ENCODE peak calls at places on chromosomes 12 and 14, in ten cellular contexts. One of them, this sample, is unnamed.

GRCh38 chr12:2876431-2877046 is 435 bp downstream of the FOXM1 start:
- DNase-seq in K562: peak
- DNase-seq in activated B cell treated with CpG ODN at 0.5 μM for 24 hours: no peak
- DNase-seq in astrocyte of the spinal cord: peak
- DNase-seq in pancreas: no peak
- DNase-seq in WTC11: no peak
- DNase-seq in AG04449: no peak
- DNase-seq in thyroid gland: no peak
- DNase-seq in HL-60: no peak
- DNase-seq in CD4-positive, alpha-beta T cell: no peak
- DNase-seq in this sample: no peak

GRCh38 chr14:92105073-92105844 is 1.1 kb downstream of the ATXN3 start:
- DNase-seq in K562: no peak
- DNase-seq in activated B cell treated with CpG ODN at 0.5 μM for 24 hours: no peak
- DNase-seq in astrocyte of the spinal cord: no peak
- DNase-seq in pancreas: no peak
- DNase-seq in WTC11: no peak
- DNase-seq in AG04449: no peak
- DNase-seq in thyroid gland: peak
- DNase-seq in HL-60: no peak
- DNase-seq in CD4-positive, alpha-beta T cell: no peak
- DNase-seq in this sample: no peak

GRCh38 chr12:108350511-108350910 is 11.4 kb upstream of the CMKLR1 start:
- DNase-seq in K562: no peak
- DNase-seq in activated B cell treated with CpG ODN at 0.5 μM for 24 hours: no peak
- DNase-seq in astrocyte of the spinal cord: no peak
- DNase-seq in pancreas: no peak
- DNase-seq in WTC11: no peak
- DNase-seq in AG04449: no peak
- DNase-seq in thyroid gland: no peak
- DNase-seq in HL-60: no peak
- DNase-seq in CD4-positive, alpha-beta T cell: no peak
- DNase-seq in this sample: no peak

GRCh38 chr14:26138764-26139445 is 458.9 kb downstream of the NOVA1 start:
- DNase-seq in K562: no peak
- DNase-seq in activated B cell treated with CpG ODN at 0.5 μM for 24 hours: no peak
- DNase-seq in astrocyte of the spinal cord: peak
- DNase-seq in pancreas: no peak
- DNase-seq in WTC11: no peak
- DNase-seq in AG04449: no peak
- DNase-seq in thyroid gland: no peak
- DNase-seq in HL-60: no peak
- DNase-seq in CD4-positive, alpha-beta T cell: no peak
- DNase-seq in this sample: no peak

GRCh38 chr14:91269076-91269991 is 24.8 kb upstream of the GPR68 start:
- DNase-seq in K562: no peak
- DNase-seq in activated B cell treated with CpG ODN at 0.5 μM for 24 hours: no peak
- DNase-seq in astrocyte of the spinal cord: no peak
- DNase-seq in pancreas: no peak
- DNase-seq in WTC11: no peak
- DNase-seq in AG04449: no peak
- DNase-seq in thyroid gland: no peak
- DNase-seq in HL-60: no peak
- DNase-seq in CD4-positive, alpha-beta T cell: no peak
- DNase-seq in this sample: no peak

GRCh38 chr12:128337456-128338160 is 70.6 kb downstream of the TMEM132C start:
- DNase-seq in K562: no peak
- DNase-seq in activated B cell treated with CpG ODN at 0.5 μM for 24 hours: no peak
- DNase-seq in astrocyte of the spinal cord: no peak
- DNase-seq in pancreas: no peak
- DNase-seq in WTC11: no peak
- DNase-seq in AG04449: no peak
- DNase-seq in thyroid gland: no peak
- DNase-seq in HL-60: no peak
- DNase-seq in CD4-positive, alpha-beta T cell: no peak
- DNase-seq in this sample: no peak

GRCh38 chr12:9064201-9064814 is 51.4 kb downstream of the A2M start:
- DNase-seq in K562: no peak
- DNase-seq in activated B cell treated with CpG ODN at 0.5 μM for 24 hours: peak
- DNase-seq in astrocyte of the spinal cord: peak
- DNase-seq in pancreas: peak
- DNase-seq in WTC11: peak
- DNase-seq in AG04449: no peak
- DNase-seq in thyroid gland: peak
- DNase-seq in HL-60: peak
- DNase-seq in CD4-positive, alpha-beta T cell: peak
- DNase-seq in this sample: peak

GRCh38 chr12:54628186-54628846 is 6.4 kb downstream of the LACRT start:
- DNase-seq in K562: no peak
- DNase-seq in activated B cell treated with CpG ODN at 0.5 μM for 24 hours: no peak
- DNase-seq in astrocyte of the spinal cord: no peak
- DNase-seq in pancreas: no peak
- DNase-seq in WTC11: no peak
- DNase-seq in AG04449: no peak
- DNase-seq in thyroid gland: no peak
- DNase-seq in HL-60: no peak
- DNase-seq in CD4-positive, alpha-beta T cell: no peak
- DNase-seq in this sample: no peak

GRCh38 chr12:1592444-1593231 is 1.7 kb downstream of the FBXL14 start:
- DNase-seq in K562: peak
- DNase-seq in activated B cell treated with CpG ODN at 0.5 μM for 24 hours: peak
- DNase-seq in astrocyte of the spinal cord: peak
- DNase-seq in pancreas: peak
- DNase-seq in WTC11: peak
- DNase-seq in AG04449: no peak
- DNase-seq in thyroid gland: peak
- DNase-seq in HL-60: no peak
- DNase-seq in CD4-positive, alpha-beta T cell: peak
- DNase-seq in this sample: peak

GRCh38 chr14:24052656-24053547 is 1.1 kb downstream of the CARMIL3 start:
- DNase-seq in K562: no peak
- DNase-seq in activated B cell treated with CpG ODN at 0.5 μM for 24 hours: no peak
- DNase-seq in astrocyte of the spinal cord: no peak
- DNase-seq in pancreas: no peak
- DNase-seq in WTC11: no peak
- DNase-seq in AG04449: no peak
- DNase-seq in thyroid gland: no peak
- DNase-seq in HL-60: no peak
- DNase-seq in CD4-positive, alpha-beta T cell: no peak
- DNase-seq in this sample: no peak

GRCh38 chr12:72084061-72084460 is 145.4 kb downstream of the TPH2 start:
- DNase-seq in K562: no peak
- DNase-seq in activated B cell treated with CpG ODN at 0.5 μM for 24 hours: no peak
- DNase-seq in astrocyte of the spinal cord: no peak
- DNase-seq in pancreas: no peak
- DNase-seq in WTC11: no peak
- DNase-seq in AG04449: no peak
- DNase-seq in thyroid gland: no peak
- DNase-seq in HL-60: no peak
- DNase-seq in CD4-positive, alpha-beta T cell: no peak
- DNase-seq in this sample: no peak

GRCh38 chr14:45222485-45223262 is 30.3 kb downstream of the MIS18BP1 start:
- DNase-seq in K562: no peak
- DNase-seq in activated B cell treated with CpG ODN at 0.5 μM for 24 hours: no peak
- DNase-seq in astrocyte of the spinal cord: no peak
- DNase-seq in pancreas: no peak
- DNase-seq in WTC11: no peak
- DNase-seq in AG04449: no peak
- DNase-seq in thyroid gland: no peak
- DNase-seq in HL-60: no peak
- DNase-seq in CD4-positive, alpha-beta T cell: no peak
- DNase-seq in this sample: no peak

DNA sequence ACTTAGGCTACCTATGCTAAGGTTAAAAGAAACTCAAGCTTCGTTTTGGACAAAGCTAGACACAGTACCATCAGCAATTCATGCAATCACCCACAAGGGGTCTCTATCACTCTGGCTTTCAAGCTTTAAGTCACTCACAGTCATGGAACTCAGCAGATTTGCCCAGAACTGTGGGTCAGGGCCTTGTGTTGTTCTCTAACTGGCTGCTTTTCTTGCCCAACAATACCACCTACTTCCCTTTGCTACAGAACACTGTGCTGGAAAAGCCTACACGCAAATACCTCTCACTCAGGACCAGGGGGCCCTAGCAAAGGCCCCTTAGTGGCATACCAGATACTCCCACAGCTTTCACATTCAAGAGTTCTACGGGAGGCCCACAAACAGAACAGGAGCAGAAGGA is 9.1 kb downstream of the NEMP1 start:
- DNase-seq in K562: peak
- DNase-seq in activated B cell treated with CpG ODN at 0.5 μM for 24 hours: peak
- DNase-seq in astrocyte of the spinal cord: peak
- DNase-seq in pancreas: no peak
- DNase-seq in WTC11: peak
- DNase-seq in AG04449: no peak
- DNase-seq in thyroid gland: peak
- DNase-seq in HL-60: peak
- DNase-seq in CD4-positive, alpha-beta T cell: peak
- DNase-seq in this sample: peak
- TF ChIP-seq CTCF in K562: peak
- TF ChIP-seq CTCF in activated B cell treated with CpG ODN at 0.5 μM for 24 hours: peak
- TF ChIP-seq CTCF in astrocyte of the spinal cord: peak
- TF ChIP-seq CTCF in pancreas: peak
- TF ChIP-seq CTCF in WTC11: peak
- TF ChIP-seq CTCF in AG04449: peak
- TF ChIP-seq CTCF in thyroid gland: peak
- TF ChIP-seq CTCF in HL-60: peak
- TF ChIP-seq CTCF in CD4-positive, alpha-beta T cell: peak
- TF ChIP-seq CTCF in this sample: peak

GRCh38 chr14:46488374-46488773 is 163.2 kb downstream of the RPL10L start:
- DNase-seq in K562: no peak
- DNase-seq in activated B cell treated with CpG ODN at 0.5 μM for 24 hours: no peak
- DNase-seq in astrocyte of the spinal cord: no peak
- DNase-seq in pancreas: no peak
- DNase-seq in WTC11: no peak
- DNase-seq in AG04449: no peak
- DNase-seq in thyroid gland: no peak
- DNase-seq in HL-60: no peak
- DNase-seq in CD4-positive, alpha-beta T cell: no peak
- DNase-seq in this sample: no peak

GRCh38 chr14:46487582-46488350 is 163.8 kb downstream of the RPL10L start:
- DNase-seq in K562: no peak
- DNase-seq in activated B cell treated with CpG ODN at 0.5 μM for 24 hours: no peak
- DNase-seq in astrocyte of the spinal cord: no peak
- DNase-seq in pancreas: no peak
- DNase-seq in WTC11: no peak
- DNase-seq in AG04449: no peak
- DNase-seq in thyroid gland: no peak
- DNase-seq in HL-60: no peak
- DNase-seq in CD4-positive, alpha-beta T cell: no peak
- DNase-seq in this sample: no peak

GRCh38 chr14:46490150-46490769 is 161.3 kb downstream of the RPL10L start:
- DNase-seq in K562: no peak
- DNase-seq in activated B cell treated with CpG ODN at 0.5 μM for 24 hours: no peak
- DNase-seq in astrocyte of the spinal cord: no peak
- DNase-seq in pancreas: no peak
- DNase-seq in WTC11: peak
- DNase-seq in AG04449: no peak
- DNase-seq in thyroid gland: no peak
- DNase-seq in HL-60: no peak
- DNase-seq in CD4-positive, alpha-beta T cell: no peak
- DNase-seq in this sample: no peak
- TF ChIP-seq CTCF in K562: no peak
- TF ChIP-seq CTCF in activated B cell treated with CpG ODN at 0.5 μM for 24 hours: no peak
- TF ChIP-seq CTCF in astrocyte of the spinal cord: peak
- TF ChIP-seq CTCF in pancreas: no peak
- TF ChIP-seq CTCF in WTC11: no peak
- TF ChIP-seq CTCF in AG04449: no peak
- TF ChIP-seq CTCF in thyroid gland: no peak
- TF ChIP-seq CTCF in HL-60: no peak
- TF ChIP-seq CTCF in CD4-positive, alpha-beta T cell: no peak
- TF ChIP-seq CTCF in this sample: no peak

GRCh38 chr12:31589896-31590729 is 823 bp downstream of the DENND5B start:
- DNase-seq in K562: peak
- DNase-seq in activated B cell treated with CpG ODN at 0.5 μM for 24 hours: peak
- DNase-seq in astrocyte of the spinal cord: peak
- DNase-seq in pancreas: peak
- DNase-seq in WTC11: peak
- DNase-seq in AG04449: no peak
- DNase-seq in thyroid gland: peak
- DNase-seq in HL-60: peak
- DNase-seq in CD4-positive, alpha-beta T cell: no peak
- DNase-seq in this sample: peak
- TF ChIP-seq CTCF in K562: no peak
- TF ChIP-seq CTCF in activated B cell treated with CpG ODN at 0.5 μM for 24 hours: no peak
- TF ChIP-seq CTCF in astrocyte of the spinal cord: no peak
- TF ChIP-seq CTCF in pancreas: no peak
- TF ChIP-seq CTCF in WTC11: no peak
- TF ChIP-seq CTCF in AG04449: no peak
- TF ChIP-seq CTCF in thyroid gland: no peak
- TF ChIP-seq CTCF in HL-60: no peak
- TF ChIP-seq CTCF in CD4-positive, alpha-beta T cell: no peak
- TF ChIP-seq CTCF in this sample: no peak

GRCh38 chr12:30968211-30968610 is 41.7 kb downstream of the TSPAN11 start:
- DNase-seq in K562: no peak
- DNase-seq in activated B cell treated with CpG ODN at 0.5 μM for 24 hours: no peak
- DNase-seq in astrocyte of the spinal cord: no peak
- DNase-seq in pancreas: no peak
- DNase-seq in WTC11: no peak
- DNase-seq in AG04449: no peak
- DNase-seq in thyroid gland: no peak
- DNase-seq in HL-60: no peak
- DNase-seq in CD4-positive, alpha-beta T cell: no peak
- DNase-seq in this sample: no peak

GRCh38 chr12:30963709-30964564 is 37.4 kb downstream of the TSPAN11 start:
- DNase-seq in K562: no peak
- DNase-seq in activated B cell treated with CpG ODN at 0.5 μM for 24 hours: no peak
- DNase-seq in astrocyte of the spinal cord: no peak
- DNase-seq in pancreas: no peak
- DNase-seq in WTC11: no peak
- DNase-seq in AG04449: no peak
- DNase-seq in thyroid gland: no peak
- DNase-seq in HL-60: no peak
- DNase-seq in CD4-positive, alpha-beta T cell: no peak
- DNase-seq in this sample: no peak

GRCh38 chr12:30964896-30965612 is 38.5 kb downstream of the TSPAN11 start:
- DNase-seq in K562: no peak
- DNase-seq in activated B cell treated with CpG ODN at 0.5 μM for 24 hours: no peak
- DNase-seq in astrocyte of the spinal cord: no peak
- DNase-seq in pancreas: no peak
- DNase-seq in WTC11: no peak
- DNase-seq in AG04449: no peak
- DNase-seq in thyroid gland: no peak
- DNase-seq in HL-60: no peak
- DNase-seq in CD4-positive, alpha-beta T cell: no peak
- DNase-seq in this sample: no peak

GRCh38 chr12:30967026-30967425 is 40.5 kb downstream of the TSPAN11 start:
- DNase-seq in K562: no peak
- DNase-seq in activated B cell treated with CpG ODN at 0.5 μM for 24 hours: no peak
- DNase-seq in astrocyte of the spinal cord: no peak
- DNase-seq in pancreas: no peak
- DNase-seq in WTC11: no peak
- DNase-seq in AG04449: no peak
- DNase-seq in thyroid gland: no peak
- DNase-seq in HL-60: no peak
- DNase-seq in CD4-positive, alpha-beta T cell: no peak
- DNase-seq in this sample: no peak

DNA sequence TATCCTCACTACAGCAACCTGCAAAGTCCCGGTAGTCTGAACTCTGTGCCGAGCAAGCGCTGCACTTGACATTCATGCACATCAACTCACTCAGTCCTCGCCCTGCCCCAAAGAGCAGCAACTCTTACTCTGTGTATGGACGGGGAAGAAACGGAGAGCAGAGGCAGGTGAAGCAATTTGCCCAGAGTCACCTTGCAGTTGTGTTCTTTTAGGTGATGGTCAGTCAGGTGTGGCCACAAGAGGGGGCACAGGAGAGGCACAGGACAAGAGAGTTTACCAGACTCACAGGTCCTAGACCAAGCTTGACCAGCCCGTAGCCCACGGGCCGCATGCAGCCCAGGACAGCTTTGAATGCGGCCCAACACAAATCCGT is 39.1 kb downstream of the TSPAN11 start:
- DNase-seq in K562: no peak
- DNase-seq in activated B cell treated with CpG ODN at 0.5 μM for 24 hours: no peak
- DNase-seq in astrocyte of the spinal cord: no peak
- DNase-seq in pancreas: no peak
- DNase-seq in WTC11: peak
- DNase-seq in AG04449: no peak
- DNase-seq in thyroid gland: peak
- DNase-seq in HL-60: no peak
- DNase-seq in CD4-positive, alpha-beta T cell: no peak
- DNase-seq in this sample: no peak
- TF ChIP-seq CTCF in K562: peak
- TF ChIP-seq CTCF in activated B cell treated with CpG ODN at 0.5 μM for 24 hours: no peak
- TF ChIP-seq CTCF in astrocyte of the spinal cord: peak
- TF ChIP-seq CTCF in pancreas: no peak
- TF ChIP-seq CTCF in WTC11: no peak
- TF ChIP-seq CTCF in AG04449: peak
- TF ChIP-seq CTCF in thyroid gland: no peak
- TF ChIP-seq CTCF in HL-60: no peak
- TF ChIP-seq CTCF in CD4-positive, alpha-beta T cell: no peak
- TF ChIP-seq CTCF in this sample: peak